ENCODE peak calls at places on chromosomes 12 and 14, in nine cellular contexts. One of them, this sample, is unnamed.

GRCh38 chr14:68217891-68218290 is 398.3 kb downstream of the RAD51B start:
- DNase-seq in cerebellum: no peak
- DNase-seq in brain microvascular endothelial cell: no peak
- DNase-seq in GM12865: no peak
- DNase-seq in left cardiac atrium: no peak
- DNase-seq in activated naive CD4-positive, alpha-beta T cell treated with anti-CD3 and anti-CD28 coated beads, Interleukin-2, amount 50 U/mL, for 16 hours: no peak
- DNase-seq in tibial artery: no peak
- DNase-seq in stimulated activated CD4-positive, alpha-beta T cell treated with anti-CD3 and anti-CD28 coated beads, Interleukin-2, amount 100 ng/mL, for 24 hours: no peak
- DNase-seq in HepG2: no peak
- DNase-seq in this sample: no peak

GRCh38 chr14:33711761-33712160 is 239.1 kb downstream of the EGLN3 start:
- DNase-seq in activated naive CD4-positive, alpha-beta T cell treated with anti-CD3 and anti-CD28 coated beads, Interleukin-2, amount 50 U/mL, for 16 hours: no peak
- DNase-seq in brain microvascular endothelial cell: no peak
- DNase-seq in stimulated activated CD4-positive, alpha-beta T cell treated with anti-CD3 and anti-CD28 coated beads, Interleukin-2, amount 100 ng/mL, for 24 hours: no peak
- DNase-seq in HepG2: no peak
- DNase-seq in GM12865: no peak
- DNase-seq in cerebellum: peak; percentile 15
- DNase-seq in left cardiac atrium: no peak
- DNase-seq in tibial artery: no peak
- DNase-seq in this sample: no peak

GRCh38 chr12:11705010-11705409 is 55.5 kb downstream of the ETV6 start:
- DNase-seq in GM12865: no peak
- DNase-seq in activated naive CD4-positive, alpha-beta T cell treated with anti-CD3 and anti-CD28 coated beads, Interleukin-2, amount 50 U/mL, for 16 hours: no peak
- DNase-seq in HepG2: peak; percentile 69
- DNase-seq in left cardiac atrium: no peak
- DNase-seq in cerebellum: no peak
- DNase-seq in brain microvascular endothelial cell: peak; percentile 91
- DNase-seq in tibial artery: no peak
- DNase-seq in stimulated activated CD4-positive, alpha-beta T cell treated with anti-CD3 and anti-CD28 coated beads, Interleukin-2, amount 100 ng/mL, for 24 hours: no peak
- DNase-seq in this sample: no peak

GRCh38 chr12:50246873-50247612 is 36.3 kb downstream of the LIMA1 start:
- DNase-seq in GM12865: peak; percentile 75
- DNase-seq in brain microvascular endothelial cell: peak; percentile 95
- DNase-seq in HepG2: peak; percentile 59
- DNase-seq in activated naive CD4-positive, alpha-beta T cell treated with anti-CD3 and anti-CD28 coated beads, Interleukin-2, amount 50 U/mL, for 16 hours: no peak
- DNase-seq in tibial artery: peak; percentile 86
- DNase-seq in left cardiac atrium: peak; percentile 74
- DNase-seq in stimulated activated CD4-positive, alpha-beta T cell treated with anti-CD3 and anti-CD28 coated beads, Interleukin-2, amount 100 ng/mL, for 24 hours: peak; percentile 49
- DNase-seq in cerebellum: peak; percentile 85
- DNase-seq in this sample: peak; percentile 73

GRCh38 chr14:95142208-95142607 is 15.1 kb downstream of the DICER1 start:
- DNase-seq in tibial artery: no peak
- DNase-seq in brain microvascular endothelial cell: no peak
- DNase-seq in left cardiac atrium: no peak
- DNase-seq in cerebellum: no peak
- DNase-seq in activated naive CD4-positive, alpha-beta T cell treated with anti-CD3 and anti-CD28 coated beads, Interleukin-2, amount 50 U/mL, for 16 hours: no peak
- DNase-seq in stimulated activated CD4-positive, alpha-beta T cell treated with anti-CD3 and anti-CD28 coated beads, Interleukin-2, amount 100 ng/mL, for 24 hours: no peak
- DNase-seq in HepG2: no peak
- DNase-seq in GM12865: no peak
- DNase-seq in this sample: no peak

GRCh38 chr12:132168311-132169031 is 24.2 kb downstream of the NOC4L start:
- DNase-seq in brain microvascular endothelial cell: no peak
- DNase-seq in cerebellum: no peak
- DNase-seq in stimulated activated CD4-positive, alpha-beta T cell treated with anti-CD3 and anti-CD28 coated beads, Interleukin-2, amount 100 ng/mL, for 24 hours: no peak
- DNase-seq in activated naive CD4-positive, alpha-beta T cell treated with anti-CD3 and anti-CD28 coated beads, Interleukin-2, amount 50 U/mL, for 16 hours: peak; percentile 8
- DNase-seq in HepG2: no peak
- DNase-seq in left cardiac atrium: peak; percentile 20
- DNase-seq in GM12865: no peak
- DNase-seq in tibial artery: no peak
- DNase-seq in this sample: peak; percentile 51

GRCh38 chr12:96434107-96434506 is 33.9 kb upstream of the CDK17 start:
- DNase-seq in stimulated activated CD4-positive, alpha-beta T cell treated with anti-CD3 and anti-CD28 coated beads, Interleukin-2, amount 100 ng/mL, for 24 hours: peak; percentile 65
- DNase-seq in cerebellum: no peak
- DNase-seq in GM12865: peak; percentile 82
- DNase-seq in tibial artery: no peak
- DNase-seq in left cardiac atrium: no peak
- DNase-seq in brain microvascular endothelial cell: peak; percentile 97
- DNase-seq in HepG2: no peak
- DNase-seq in activated naive CD4-positive, alpha-beta T cell treated with anti-CD3 and anti-CD28 coated beads, Interleukin-2, amount 50 U/mL, for 16 hours: peak; percentile 40
- DNase-seq in this sample: no peak

GRCh38 chr12:108523365-108523764 is 8.3 kb downstream of the FICD start:
- DNase-seq in cerebellum: no peak
- DNase-seq in left cardiac atrium: no peak
- DNase-seq in brain microvascular endothelial cell: no peak
- DNase-seq in GM12865: no peak
- DNase-seq in activated naive CD4-positive, alpha-beta T cell treated with anti-CD3 and anti-CD28 coated beads, Interleukin-2, amount 50 U/mL, for 16 hours: no peak
- DNase-seq in tibial artery: no peak
- DNase-seq in HepG2: no peak
- DNase-seq in stimulated activated CD4-positive, alpha-beta T cell treated with anti-CD3 and anti-CD28 coated beads, Interleukin-2, amount 100 ng/mL, for 24 hours: no peak
- DNase-seq in this sample: no peak

GRCh38 chr12:122990561-122990960 is 10.1 kb downstream of the ARL6IP4 start:
- DNase-seq in activated naive CD4-positive, alpha-beta T cell treated with anti-CD3 and anti-CD28 coated beads, Interleukin-2, amount 50 U/mL, for 16 hours: no peak
- DNase-seq in cerebellum: no peak
- DNase-seq in HepG2: no peak
- DNase-seq in tibial artery: no peak
- DNase-seq in left cardiac atrium: no peak
- DNase-seq in brain microvascular endothelial cell: no peak
- DNase-seq in GM12865: no peak
- DNase-seq in stimulated activated CD4-positive, alpha-beta T cell treated with anti-CD3 and anti-CD28 coated beads, Interleukin-2, amount 100 ng/mL, for 24 hours: no peak
- DNase-seq in this sample: no peak

GRCh38 chr12:30395190-30395589 is 300.5 kb downstream of the IPO8 start:
- DNase-seq in left cardiac atrium: no peak
- DNase-seq in HepG2: no peak
- DNase-seq in tibial artery: no peak
- DNase-seq in brain microvascular endothelial cell: no peak
- DNase-seq in stimulated activated CD4-positive, alpha-beta T cell treated with anti-CD3 and anti-CD28 coated beads, Interleukin-2, amount 100 ng/mL, for 24 hours: no peak
- DNase-seq in activated naive CD4-positive, alpha-beta T cell treated with anti-CD3 and anti-CD28 coated beads, Interleukin-2, amount 50 U/mL, for 16 hours: no peak
- DNase-seq in GM12865: no peak
- DNase-seq in cerebellum: no peak
- DNase-seq in this sample: no peak

GRCh38 chr14:26709019-26709418 is 111.2 kb upstream of the NOVA1 start:
- DNase-seq in stimulated activated CD4-positive, alpha-beta T cell treated with anti-CD3 and anti-CD28 coated beads, Interleukin-2, amount 100 ng/mL, for 24 hours: no peak
- DNase-seq in left cardiac atrium: no peak
- DNase-seq in HepG2: no peak
- DNase-seq in tibial artery: no peak
- DNase-seq in GM12865: no peak
- DNase-seq in brain microvascular endothelial cell: no peak
- DNase-seq in cerebellum: no peak
- DNase-seq in activated naive CD4-positive, alpha-beta T cell treated with anti-CD3 and anti-CD28 coated beads, Interleukin-2, amount 50 U/mL, for 16 hours: no peak
- DNase-seq in this sample: no peak

GRCh38 chr14:39219075-39219499 is 14.6 kb upstream of the MIA2 start:
- DNase-seq in HepG2: peak; percentile 83
- DNase-seq in GM12865: peak; percentile 7
- DNase-seq in activated naive CD4-positive, alpha-beta T cell treated with anti-CD3 and anti-CD28 coated beads, Interleukin-2, amount 50 U/mL, for 16 hours: no peak
- DNase-seq in tibial artery: no peak
- DNase-seq in left cardiac atrium: no peak
- DNase-seq in brain microvascular endothelial cell: peak; percentile 45
- DNase-seq in stimulated activated CD4-positive, alpha-beta T cell treated with anti-CD3 and anti-CD28 coated beads, Interleukin-2, amount 100 ng/mL, for 24 hours: no peak
- DNase-seq in cerebellum: no peak
- DNase-seq in this sample: no peak

GRCh38 chr12:18799140-18799446 is 61.2 kb downstream of the CAPZA3 start:
- DNase-seq in stimulated activated CD4-positive, alpha-beta T cell treated with anti-CD3 and anti-CD28 coated beads, Interleukin-2, amount 100 ng/mL, for 24 hours: no peak
- DNase-seq in brain microvascular endothelial cell: no peak
- DNase-seq in HepG2: no peak
- DNase-seq in left cardiac atrium: no peak
- DNase-seq in GM12865: no peak
- DNase-seq in tibial artery: no peak
- DNase-seq in activated naive CD4-positive, alpha-beta T cell treated with anti-CD3 and anti-CD28 coated beads, Interleukin-2, amount 50 U/mL, for 16 hours: no peak
- DNase-seq in cerebellum: no peak
- DNase-seq in this sample: no peak

GRCh38 chr14:64464695-64465094 is 604 bp upstream of the AKAP5 start:
- DNase-seq in cerebellum: peak; percentile 23
- DNase-seq in stimulated activated CD4-positive, alpha-beta T cell treated with anti-CD3 and anti-CD28 coated beads, Interleukin-2, amount 100 ng/mL, for 24 hours: no peak
- DNase-seq in HepG2: no peak
- DNase-seq in tibial artery: no peak
- DNase-seq in left cardiac atrium: no peak
- DNase-seq in brain microvascular endothelial cell: no peak
- DNase-seq in activated naive CD4-positive, alpha-beta T cell treated with anti-CD3 and anti-CD28 coated beads, Interleukin-2, amount 50 U/mL, for 16 hours: no peak
- DNase-seq in GM12865: peak; percentile 30
- DNase-seq in this sample: no peak

GRCh38 chr12:67019070-67019469 is 250.1 kb upstream of the CAND1 start:
- DNase-seq in tibial artery: no peak
- DNase-seq in HepG2: no peak
- DNase-seq in activated naive CD4-positive, alpha-beta T cell treated with anti-CD3 and anti-CD28 coated beads, Interleukin-2, amount 50 U/mL, for 16 hours: no peak
- DNase-seq in brain microvascular endothelial cell: no peak
- DNase-seq in cerebellum: no peak
- DNase-seq in GM12865: no peak
- DNase-seq in stimulated activated CD4-positive, alpha-beta T cell treated with anti-CD3 and anti-CD28 coated beads, Interleukin-2, amount 100 ng/mL, for 24 hours: no peak
- DNase-seq in left cardiac atrium: no peak
- DNase-seq in this sample: no peak

GRCh38 chr14:36996133-36996856 is 176.1 kb downstream of the SLC25A21 start:
- DNase-seq in left cardiac atrium: no peak
- DNase-seq in GM12865: no peak
- DNase-seq in brain microvascular endothelial cell: peak; percentile 81
- DNase-seq in stimulated activated CD4-positive, alpha-beta T cell treated with anti-CD3 and anti-CD28 coated beads, Interleukin-2, amount 100 ng/mL, for 24 hours: no peak
- DNase-seq in tibial artery: no peak
- DNase-seq in HepG2: no peak
- DNase-seq in cerebellum: no peak
- DNase-seq in activated naive CD4-positive, alpha-beta T cell treated with anti-CD3 and anti-CD28 coated beads, Interleukin-2, amount 50 U/mL, for 16 hours: no peak
- DNase-seq in this sample: no peak

GRCh38 chr14:72350215-72350614 is 418.0 kb downstream of the RGS6 start:
- DNase-seq in cerebellum: no peak
- DNase-seq in stimulated activated CD4-positive, alpha-beta T cell treated with anti-CD3 and anti-CD28 coated beads, Interleukin-2, amount 100 ng/mL, for 24 hours: no peak
- DNase-seq in left cardiac atrium: no peak
- DNase-seq in HepG2: no peak
- DNase-seq in tibial artery: no peak
- DNase-seq in GM12865: peak; percentile 22
- DNase-seq in brain microvascular endothelial cell: no peak
- DNase-seq in activated naive CD4-positive, alpha-beta T cell treated with anti-CD3 and anti-CD28 coated beads, Interleukin-2, amount 50 U/mL, for 16 hours: no peak
- DNase-seq in this sample: no peak

GRCh38 chr12:58254463-58254862 is 313.1 kb downstream of the ATP23 start:
- DNase-seq in activated naive CD4-positive, alpha-beta T cell treated with anti-CD3 and anti-CD28 coated beads, Interleukin-2, amount 50 U/mL, for 16 hours: no peak
- DNase-seq in brain microvascular endothelial cell: no peak
- DNase-seq in left cardiac atrium: no peak
- DNase-seq in tibial artery: no peak
- DNase-seq in stimulated activated CD4-positive, alpha-beta T cell treated with anti-CD3 and anti-CD28 coated beads, Interleukin-2, amount 100 ng/mL, for 24 hours: no peak
- DNase-seq in GM12865: no peak
- DNase-seq in HepG2: no peak
- DNase-seq in cerebellum: no peak
- DNase-seq in this sample: no peak

GRCh38 chr12:130574402-130574801 is 141.7 kb downstream of the RIMBP2 start:
- DNase-seq in brain microvascular endothelial cell: no peak
- DNase-seq in cerebellum: no peak
- DNase-seq in activated naive CD4-positive, alpha-beta T cell treated with anti-CD3 and anti-CD28 coated beads, Interleukin-2, amount 50 U/mL, for 16 hours: no peak
- DNase-seq in HepG2: no peak
- DNase-seq in GM12865: peak; percentile 16
- DNase-seq in stimulated activated CD4-positive, alpha-beta T cell treated with anti-CD3 and anti-CD28 coated beads, Interleukin-2, amount 100 ng/mL, for 24 hours: no peak
- DNase-seq in left cardiac atrium: no peak
- DNase-seq in tibial artery: no peak
- DNase-seq in this sample: no peak

GRCh38 chr12:108297424-108297823 is 41.7 kb downstream of the CMKLR1 start:
- DNase-seq in activated naive CD4-positive, alpha-beta T cell treated with anti-CD3 and anti-CD28 coated beads, Interleukin-2, amount 50 U/mL, for 16 hours: no peak
- DNase-seq in GM12865: no peak
- DNase-seq in tibial artery: no peak
- DNase-seq in HepG2: no peak
- DNase-seq in brain microvascular endothelial cell: no peak
- DNase-seq in stimulated activated CD4-positive, alpha-beta T cell treated with anti-CD3 and anti-CD28 coated beads, Interleukin-2, amount 100 ng/mL, for 24 hours: no peak
- DNase-seq in cerebellum: no peak
- DNase-seq in left cardiac atrium: no peak
- DNase-seq in this sample: no peak

GRCh38 chr12:13268606-13269005 is 72.1 kb downstream of the EMP1 start:
- DNase-seq in stimulated activated CD4-positive, alpha-beta T cell treated with anti-CD3 and anti-CD28 coated beads, Interleukin-2, amount 100 ng/mL, for 24 hours: no peak
- DNase-seq in activated naive CD4-positive, alpha-beta T cell treated with anti-CD3 and anti-CD28 coated beads, Interleukin-2, amount 50 U/mL, for 16 hours: no peak
- DNase-seq in cerebellum: no peak
- DNase-seq in tibial artery: no peak
- DNase-seq in brain microvascular endothelial cell: no peak
- DNase-seq in GM12865: no peak
- DNase-seq in left cardiac atrium: no peak
- DNase-seq in HepG2: no peak
- DNase-seq in this sample: no peak

This sample was measured in right cardiac atrium.